ENCODE peak calls at places on chromosomes 16 and 17, in eight cellular contexts. S, T, Y, E, Z, M, N and O are unnamed samples.

GRCh38 chr16:17377360-17378324 is 93.1 kb downstream of the XYLT1 start:
- DNase-seq in S (no peak), T (peak; percentile 81), Y (no peak), E (no peak), Z (no peak), M (no peak), N (peak; percentile 84), O (no peak)

GRCh38 chr16:19020689-19021088 is 37.0 kb downstream of the TMC7 start:
- DNase-seq in S (no peak), T (no peak), Y (no peak), E (no peak), Z (no peak), M (no peak), N (no peak), O (no peak)

GRCh38 chr17:550776-551175 is 163.9 kb downstream of the VPS53 start:
- DNase-seq in S (no peak), T (no peak), Y (no peak), E (peak; percentile 25), Z (no peak), M (no peak), N (no peak), O (no peak)

GRCh38 chr17:47898246-47898645 is 2.2 kb downstream of the SP2 start:
- DNase-seq in S (no peak), T (no peak), Y (no peak), E (no peak), Z (no peak), M (no peak), N (no peak), O (no peak)

GRCh38 chr17:60170835-60171752 is 21.3 kb downstream of the CA4 start:
- DNase-seq in S (no peak), T (no peak), Y (no peak), E (no peak), Z (no peak), M (no peak), N (no peak), O (no peak)

GRCh38 chr17:55134486-55135157 is 130.1 kb upstream of the HLF start:
- DNase-seq in S (no peak), T (no peak), Y (no peak), E (peak; percentile 43), Z (no peak), M (no peak), N (no peak), O (no peak)

GRCh38 chr17:34163681-34164080 is 91.4 kb upstream of the CCL2 start:
- DNase-seq in S (peak; percentile 33), T (peak; percentile 22), Y (peak; percentile 23), E (peak; percentile 33), Z (no peak), M (no peak), N (no peak), O (no peak)

GRCh38 chr17:17411692-17412091 is 65.1 kb upstream of the MED9 start:
- DNase-seq in S (no peak), T (no peak), Y (no peak), E (peak; percentile 55), Z (no peak), M (no peak), N (no peak), O (no peak)

GRCh38 chr16:89491238-89491869 is 993 bp upstream of the ANKRD11 start:
- DNase-seq in S (no peak), T (no peak), Y (peak; percentile 64), E (peak; percentile 48), Z (no peak), M (no peak), N (no peak), O (no peak)

GRCh38 chr17:50169121-50169764 is 3.4 kb downstream of the SGCA start:
- DNase-seq in S (peak; percentile 76), T (peak; percentile 59), Y (peak; percentile 59), E (peak; percentile 81), Z (peak; percentile 41), M (peak; percentile 54), N (peak; percentile 73), O (no peak)

GRCh38 chr17:75776399-75777242 is 8.0 kb upstream of the UNK start:
- DNase-seq in S (peak; percentile 60), T (no peak), Y (no peak), E (peak; percentile 42), Z (no peak), M (no peak), N (peak; percentile 52), O (no peak)

GRCh38 chr16:56279132-56279531 is 87.8 kb downstream of the GNAO1 start:
- DNase-seq in S (peak; percentile 49), T (no peak), Y (no peak), E (no peak), Z (peak; percentile 35), M (no peak), N (no peak), O (no peak)

GRCh38 chr16:75109732-75110243 is 6.8 kb downstream of the LDHD start:
- DNase-seq in S (no peak), T (no peak), Y (no peak), E (no peak), Z (peak; percentile 80), M (no peak), N (no peak), O (no peak)

GRCh38 chr17:22221344-22221743 is 529.0 kb downstream of the KCNJ18 start:
- DNase-seq in S (no peak), T (no peak), Y (no peak), E (no peak), Z (no peak), M (no peak), N (no peak), O (no peak)

GRCh38 chr17:15247891-15248529 is 17.1 kb downstream of the PMP22 start:
- DNase-seq in S (no peak), T (no peak), Y (peak; percentile 47), E (no peak), Z (no peak), M (no peak), N (no peak), O (no peak)

GRCh38 chr16:81480856-81481821 is 36.5 kb downstream of the CMIP start:
- DNase-seq in S (peak; percentile 61), T (no peak), Y (no peak), E (peak; percentile 60), Z (peak; percentile 72), M (peak; percentile 85), N (peak; percentile 90), O (no peak)

GRCh38 chr17:79633937-79634813 is 23.3 kb upstream of the RBFOX3 start:
- DNase-seq in S (no peak), T (no peak), Y (no peak), E (no peak), Z (peak; percentile 3), M (peak; percentile 19), N (no peak), O (peak; percentile 21)

GRCh38 chr16:9647981-9648701 is 534.1 kb downstream of the GRIN2A start:
- DNase-seq in S (peak; percentile 69), T (peak; percentile 31), Y (peak; percentile 49), E (peak; percentile 45), Z (no peak), M (no peak), N (no peak), O (no peak)

GRCh38 chr17:7842380-7842949 is 8.4 kb downstream of the KDM6B start:
- DNase-seq in S (peak; percentile 91), T (peak; percentile 74), Y (peak; percentile 78), E (peak; percentile 97), Z (peak; percentile 82), M (peak; percentile 85), N (peak; percentile 95), O (peak; percentile 79)

GRCh38 chr17:50944054-50944901 is 78.1 kb upstream of the TOB1 start:
- DNase-seq in S (peak; percentile 91), T (peak; percentile 84), Y (peak; percentile 94), E (peak; percentile 32), Z (peak; percentile 92), M (peak; percentile 91), N (no peak), O (no peak)

GRCh38 chr16:87297918-87298631 is 19.1 kb downstream of the C16orf95 start:
- DNase-seq in S (peak; percentile 60), T (no peak), Y (peak; percentile 68), E (peak; percentile 40), Z (no peak), M (no peak), N (peak; percentile 42), O (peak; percentile 57)

GRCh38 chr17:68378202-68379149 is 78.8 kb downstream of the WIPI1 start:
- DNase-seq in S (peak; percentile 85), T (no peak), Y (peak; percentile 63), E (peak; percentile 98), Z (peak; percentile 77), M (peak; percentile 95), N (no peak), O (no peak)

GRCh38 chr16:64534180-64534780 is 587.6 kb downstream of the CDH11 start:
- DNase-seq in S (no peak), T (no peak), Y (no peak), E (no peak), Z (no peak), M (no peak), N (no peak), O (no peak)

GRCh38 chr16:89392881-89393730 is 97.3 kb downstream of the ANKRD11 start:
- DNase-seq in S (no peak), T (no peak), Y (no peak), E (no peak), Z (no peak), M (no peak), N (no peak), O (no peak)

GRCh38 chr16:68093816-68094613 is 8.8 kb downstream of the NFATC3 start:
- DNase-seq in S (no peak), T (peak; percentile 24), Y (no peak), E (peak; percentile 71), Z (no peak), M (no peak), N (no peak), O (no peak)

DNA sequence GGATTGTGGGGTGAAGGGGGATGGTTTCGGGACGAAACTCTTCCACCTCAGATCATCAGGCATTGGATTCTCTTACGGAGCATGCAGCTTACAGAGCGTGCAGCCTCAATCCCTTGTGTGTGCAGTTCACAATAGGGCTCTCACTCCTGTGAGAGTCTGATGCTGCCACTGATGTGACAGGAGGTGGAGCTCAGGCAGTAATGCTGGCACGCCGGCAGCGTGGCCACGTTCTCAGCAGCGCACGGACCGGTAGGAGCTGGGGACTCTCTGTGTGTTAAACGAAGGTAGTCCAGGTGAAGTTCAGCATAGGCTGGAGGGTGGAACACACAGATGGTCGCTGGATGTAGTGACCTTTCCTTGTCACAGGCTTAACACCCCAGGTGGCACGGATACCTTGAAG is 37.8 kb downstream of the SEC14L1 start:
- DNase-seq in S (no peak), T (no peak), Y (no peak), E (no peak), Z (no peak), M (no peak), N (no peak), O (no peak)
- TF ChIP-seq CTCF in S (no peak), T (no peak), Y (no peak), E (no peak), Z (no peak), M (no peak), N (no peak), O (no peak)

GRCh38 chr17:48954300-48954755 is 9.7 kb upstream of the SNF8 start:
- DNase-seq in S (peak; percentile 77), T (no peak), Y (peak; percentile 66), E (peak; percentile 73), Z (peak; percentile 46), M (no peak), N (no peak), O (no peak)
- TF ChIP-seq CTCF in S (peak; percentile 68), T (peak; percentile 11), Y (peak; percentile 98), E (peak; percentile 86), Z (peak; percentile 48), M (no peak), N (no peak), O (no peak)

GRCh38 chr16:50489187-50489586 is 59.0 kb upstream of the NKD1 start:
- DNase-seq in S (no peak), T (no peak), Y (no peak), E (no peak), Z (no peak), M (no peak), N (no peak), O (no peak)
- TF ChIP-seq CTCF in S (no peak), T (no peak), Y (no peak), E (no peak), Z (no peak), M (no peak), N (no peak), O (no peak)

GRCh38 chr17:80942360-80943345 is 49.0 kb upstream of the CHMP6 start:
- DNase-seq in S (peak; percentile 65), T (no peak), Y (no peak), E (peak; percentile 87), Z (peak; percentile 88), M (peak; percentile 79), N (no peak), O (no peak)
- TF ChIP-seq CTCF in S (no peak), T (no peak), Y (no peak), E (peak; percentile 20), Z (no peak), M (no peak), N (no peak), O (no peak)